ENCODE peak calls at places on chromosome 10, in seven cellular contexts. F is epithelial cell of proximal tubule, A is epithelial cell of esophagus, C is PC-3, U is testis, X is suprapubic skin, V is tibial nerve. R is an unnamed sample.

GRCh38 chr10:114957673-114958072 is 19.7 kb downstream of the TRUB1 start:
- DNase-seq in V (no peak), C (peak), F (no peak), A (peak), X (no peak), U (no peak), R (no peak)

GRCh38 chr10:30368065-30368718 is 19.1 kb upstream of the MTPAP start:
- DNase-seq in X (peak), C (no peak), F (no peak), A (peak), U (peak), V (no peak), R (no peak)

GRCh38 chr10:93947055-93947454 is 46.7 kb upstream of the PLCE1 start:
- DNase-seq in V (no peak), A (peak), C (peak), U (peak), X (no peak), F (no peak), R (no peak)

GRCh38 chr10:29239569-29240472 is 49.0 kb upstream of the LYZL1 start:
- DNase-seq in C (peak), X (no peak), A (no peak), U (peak), V (no peak), F (no peak), R (no peak)

GRCh38 chr10:20240643-20241042 is 424.4 kb downstream of the PLXDC2 start:
- DNase-seq in V (no peak), C (no peak), A (no peak), X (no peak), U (no peak), F (no peak), R (no peak)

GRCh38 chr10:96441126-96441905 is 72.4 kb downstream of the TLL2 start:
- DNase-seq in X (peak), A (no peak), V (no peak), F (no peak), C (no peak), U (no peak), R (no peak)

GRCh38 chr10:91433620-91434019 is 23.5 kb downstream of the HECTD2 start:
- DNase-seq in A (no peak), U (no peak), X (no peak), V (no peak), C (peak), F (no peak), R (no peak)

GRCh38 chr10:77179015-77179695 is 458.5 kb downstream of the KCNMA1 start:
- DNase-seq in V (peak), X (no peak), C (peak), A (peak), U (peak), F (no peak), R (no peak)

GRCh38 chr10:131452926-131453771 is 141.6 kb upstream of the TCERG1L start:
- DNase-seq in V (no peak), F (no peak), U (peak), X (peak), C (no peak), A (no peak), R (peak)

GRCh38 chr10:101961591-101962498 is 94.1 kb downstream of the ARMH3 start:
- DNase-seq in A (peak), U (peak), X (no peak), V (no peak), F (no peak), C (peak), R (no peak)

GRCh38 chr10:72308320-72308987 is 34.7 kb downstream of the DDIT4 start:
- DNase-seq in V (no peak), U (peak), A (peak), F (no peak), C (peak), X (no peak), R (no peak)

GRCh38 chr10:90857635-90858488 is at the start of gene HTR7:
- DNase-seq in U (peak), X (no peak), V (peak), C (peak), F (no peak), A (peak), R (peak)

GRCh38 chr10:72058989-72059842 is 29.1 kb downstream of the SPOCK2 start:
- DNase-seq in C (no peak), V (no peak), A (no peak), F (no peak), U (no peak), X (no peak), R (no peak)

GRCh38 chr10:10330481-10330880 is 687.2 kb upstream of the CELF2 start:
- DNase-seq in C (no peak), U (no peak), X (no peak), A (peak), V (no peak), F (no peak), R (no peak)

GRCh38 chr10:76429642-76430041 is 998.2 kb downstream of the LRMDA start:
- DNase-seq in U (no peak), A (no peak), X (no peak), C (no peak), F (no peak), V (no peak), R (no peak)

GRCh38 chr10:52115823-52116222 is 198.3 kb upstream of the DKK1 start:
- DNase-seq in F (no peak), A (peak), V (no peak), U (no peak), C (peak), X (no peak), R (no peak)

GRCh38 chr10:3803295-3803883 is 18.4 kb upstream of the KLF6 start:
- DNase-seq in F (no peak), U (no peak), V (no peak), C (peak), X (no peak), A (peak), R (no peak)

GRCh38 chr10:77355844-77356243 is 281.8 kb downstream of the KCNMA1 start:
- DNase-seq in X (no peak), V (no peak), F (no peak), C (peak), A (peak), U (no peak), R (no peak)

GRCh38 chr10:33122014-33122788 is 164.2 kb upstream of the ITGB1 start:
- DNase-seq in X (no peak), A (no peak), F (no peak), V (no peak), U (no peak), C (peak), R (no peak)

GRCh38 chr10:79027147-79028055 is 41.4 kb upstream of the ZMIZ1 start:
- DNase-seq in X (peak), A (no peak), F (no peak), V (no peak), U (no peak), C (peak), R (no peak)

GRCh38 chr10:22874189-22874854 is 53.5 kb upstream of the ARMC3 start:
- DNase-seq in V (no peak), F (no peak), A (peak), X (no peak), C (no peak), U (no peak), R (no peak)

GRCh38 chr10:43128958-43129706 is 9.1 kb upstream of the CSGALNACT2 start:
- DNase-seq in C (peak), F (peak), V (no peak), U (no peak), X (no peak), A (peak), R (peak)

GRCh38 chr10:58280982-58281752 is 12.2 kb downstream of the CISD1 start:
- DNase-seq in A (peak), V (no peak), X (no peak), F (no peak), C (no peak), U (no peak), R (no peak)

GRCh38 chr10:48943096-48943495 is 3.5 kb upstream of the LRRC18 start:
- DNase-seq in U (no peak), X (peak), A (no peak), C (no peak), F (no peak), V (no peak), R (peak)

GRCh38 chr10:50594012-50594411 is 29.7 kb downstream of the SGMS1 start:
- DNase-seq in A (peak), C (peak), U (no peak), F (no peak), X (no peak), V (no peak), R (no peak)

GRCh38 chr10:110524179-110524863 is 26.6 kb downstream of the DUSP5 start:
- DNase-seq in U (no peak), F (no peak), A (no peak), V (no peak), C (no peak), X (no peak), R (no peak)

GRCh38 chr10:102643346-102644065 is 773 bp upstream of the TRIM8 start:
- DNase-seq in C (peak), V (peak), X (peak), U (peak), F (no peak), A (peak), R (no peak)

GRCh38 chr10:67433276-67433675 is 262.7 kb downstream of the CTNNA3 start:
- DNase-seq in X (no peak), C (no peak), V (no peak), U (no peak), A (no peak), F (no peak), R (no peak)

GRCh38 chr10:72292223-72292691 is 18.5 kb downstream of the DDIT4 start:
- DNase-seq in C (peak), A (peak), V (no peak), F (no peak), U (no peak), X (no peak), R (no peak)

GRCh38 chr10:24207781-24208611 is 942 bp upstream of the KIAA1217 start:
- DNase-seq in X (no peak), A (peak), V (peak), C (peak), F (no peak), U (peak), R (no peak)

GRCh38 chr10:2351566-2351965 is 614.2 kb upstream of the ADARB2 start:
- DNase-seq in X (no peak), A (no peak), F (no peak), C (no peak), U (no peak), V (no peak), R (no peak)

DNA sequence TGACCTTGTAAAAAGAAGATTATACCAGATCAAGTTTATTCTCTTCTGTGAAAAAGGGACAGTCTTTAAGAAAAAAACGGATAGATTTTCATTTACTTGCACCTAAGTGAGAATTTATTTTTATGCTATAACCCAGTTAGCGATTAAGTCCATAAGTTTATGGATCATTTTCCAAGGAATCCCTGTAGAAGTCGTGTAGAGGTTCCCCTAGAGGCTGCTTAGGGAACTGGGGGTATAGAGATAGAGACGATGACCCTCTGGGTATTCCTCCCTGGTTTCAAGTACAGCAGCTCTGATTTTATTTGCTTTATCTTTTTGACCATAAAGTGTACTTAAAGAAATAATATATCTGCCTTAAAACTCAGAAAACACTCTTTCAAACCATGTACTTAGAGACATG is 648.4 kb upstream of the LRRTM3 start:
- DNase-seq in C (peak), A (no peak), V (no peak), U (no peak), F (no peak), X (no peak), R (no peak)
- TF ChIP-seq CTCF in C (peak), A (peak), V (no peak), U (no peak), F (peak), X (no peak), R (peak)

GRCh38 chr10:119608316-119609155 is 11.8 kb upstream of the TIAL1 start:
- DNase-seq in U (peak), X (no peak), V (peak), A (peak), C (peak), F (no peak), R (peak)
- TF ChIP-seq CTCF in U (peak), X (peak), V (peak), A (peak), C (peak), F (peak), R (peak)

GRCh38 chr10:132536964-132537712 is 449 bp upstream of the INPP5A start:
- DNase-seq in C (peak), X (peak), F (peak), U (peak), A (peak), V (peak), R (peak)
- TF ChIP-seq CTCF in C (no peak), X (no peak), F (no peak), U (peak), A (no peak), V (peak), R (peak)

DNA sequence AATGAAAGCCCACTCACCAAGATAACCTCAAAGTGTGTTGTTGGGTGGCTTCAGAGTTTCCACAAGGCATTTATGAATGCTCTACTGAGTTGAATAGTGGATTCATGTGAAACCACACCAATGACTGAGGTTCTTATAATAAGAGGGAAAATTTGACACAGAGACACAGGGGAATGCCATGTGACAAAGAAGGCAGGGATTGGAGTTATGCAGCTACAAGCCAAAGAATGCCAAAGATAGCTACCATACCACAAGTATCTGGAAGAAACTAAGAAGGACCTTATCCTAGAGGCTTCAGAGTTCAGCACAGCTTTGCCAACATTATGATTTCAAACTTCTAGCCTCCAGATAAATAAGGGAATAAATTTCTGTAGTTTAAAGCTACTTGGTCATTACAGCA is 68.0 kb upstream of the PCDH15 start:
- DNase-seq in C (no peak), V (no peak), A (no peak), X (no peak), U (no peak), F (peak), R (no peak)
- TF ChIP-seq CTCF in C (no peak), V (no peak), A (no peak), X (no peak), U (no peak), F (no peak), R (no peak)

DNA sequence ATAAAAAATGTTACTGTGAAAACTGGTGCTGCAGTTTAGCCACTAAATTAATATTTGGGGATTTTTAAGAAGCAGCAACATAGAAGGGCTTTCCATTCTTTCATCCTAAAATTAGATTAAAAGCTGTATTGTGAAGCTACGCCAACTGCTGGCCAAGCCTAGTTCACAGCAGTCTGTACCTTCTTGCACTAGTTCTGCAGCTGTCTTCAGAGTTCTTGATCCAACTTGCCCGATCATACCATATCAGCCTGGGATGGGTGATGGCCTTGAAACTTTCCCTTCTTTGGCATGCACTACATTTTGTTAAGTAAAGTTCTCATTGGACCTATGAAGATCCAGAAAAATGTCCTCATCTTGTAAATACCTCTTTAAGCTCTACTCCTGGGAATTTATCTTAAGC is 20.3 kb upstream of the PANK1 start:
- DNase-seq in U (peak), F (no peak), C (no peak), A (peak), V (no peak), X (no peak), R (no peak)
- TF ChIP-seq CTCF in U (no peak), F (no peak), C (no peak), A (peak), V (no peak), X (no peak), R (no peak)

GRCh38 chr10:74960670-74961069 is 134.3 kb downstream of the KAT6B start:
- DNase-seq in A (no peak), C (no peak), X (no peak), V (no peak), U (no peak), F (no peak), R (no peak)
- TF ChIP-seq CTCF in A (no peak), C (no peak), X (no peak), V (no peak), U (no peak), F (no peak), R (no peak)

GRCh38 chr10:80281784-80282505 is 7.5 kb downstream of the MAT1A start:
- DNase-seq in C (no peak), X (no peak), A (no peak), V (no peak), U (no peak), F (no peak), R (no peak)
- TF ChIP-seq CTCF in C (no peak), X (no peak), A (no peak), V (no peak), U (no peak), F (no peak), R (no peak)

GRCh38 chr10:82796510-82796909 is 921.5 kb downstream of the NRG3 start:
- DNase-seq in U (no peak), C (no peak), A (no peak), X (no peak), V (no peak), F (no peak), R (no peak)
- TF ChIP-seq CTCF in U (no peak), C (peak), A (peak), X (no peak), V (peak), F (peak), R (peak)

GRCh38 chr10:86036544-86036831 is 330.1 kb downstream of the GRID1 start:
- DNase-seq in A (no peak), X (peak), U (no peak), C (no peak), V (no peak), F (no peak), R (no peak)

GRCh38 chr10:86034710-86035109 is 331.9 kb downstream of the GRID1 start:
- DNase-seq in U (no peak), V (no peak), X (no peak), F (no peak), A (no peak), C (no peak), R (no peak)

GRCh38 chr10:86038371-86038770 is 328.2 kb downstream of the GRID1 start:
- DNase-seq in U (no peak), F (no peak), X (peak), C (no peak), V (no peak), A (no peak), R (no peak)

GRCh38 chr10:86035791-86036543 is 330.6 kb downstream of the GRID1 start:
- DNase-seq in F (no peak), U (no peak), A (no peak), C (no peak), V (no peak), X (peak), R (no peak)

DNA sequence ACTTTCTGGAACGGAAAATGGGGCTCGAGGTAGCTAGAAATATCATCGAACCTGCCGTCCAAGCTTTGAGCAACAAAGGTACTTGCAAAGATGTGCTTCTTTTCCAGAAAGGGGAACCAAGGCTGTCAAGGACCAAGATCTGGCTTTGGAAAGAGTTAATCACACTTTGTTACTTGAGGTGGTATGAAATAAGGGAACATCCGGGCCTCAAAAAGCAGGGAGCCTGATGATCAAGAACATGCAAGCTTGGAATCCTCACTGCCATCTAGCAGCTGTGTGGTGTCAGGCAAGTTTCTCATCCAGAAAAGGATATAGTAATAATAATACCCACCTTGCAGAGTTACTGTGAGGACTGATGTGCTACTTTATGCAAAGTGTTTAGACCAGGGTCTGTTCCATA is 329.5 kb downstream of the GRID1 start:
- DNase-seq in U (no peak), F (no peak), V (no peak), C (no peak), X (peak), A (no peak), R (no peak)
- TF ChIP-seq CTCF in U (no peak), F (no peak), V (no peak), C (no peak), X (no peak), A (no peak), R (no peak)

DNA sequence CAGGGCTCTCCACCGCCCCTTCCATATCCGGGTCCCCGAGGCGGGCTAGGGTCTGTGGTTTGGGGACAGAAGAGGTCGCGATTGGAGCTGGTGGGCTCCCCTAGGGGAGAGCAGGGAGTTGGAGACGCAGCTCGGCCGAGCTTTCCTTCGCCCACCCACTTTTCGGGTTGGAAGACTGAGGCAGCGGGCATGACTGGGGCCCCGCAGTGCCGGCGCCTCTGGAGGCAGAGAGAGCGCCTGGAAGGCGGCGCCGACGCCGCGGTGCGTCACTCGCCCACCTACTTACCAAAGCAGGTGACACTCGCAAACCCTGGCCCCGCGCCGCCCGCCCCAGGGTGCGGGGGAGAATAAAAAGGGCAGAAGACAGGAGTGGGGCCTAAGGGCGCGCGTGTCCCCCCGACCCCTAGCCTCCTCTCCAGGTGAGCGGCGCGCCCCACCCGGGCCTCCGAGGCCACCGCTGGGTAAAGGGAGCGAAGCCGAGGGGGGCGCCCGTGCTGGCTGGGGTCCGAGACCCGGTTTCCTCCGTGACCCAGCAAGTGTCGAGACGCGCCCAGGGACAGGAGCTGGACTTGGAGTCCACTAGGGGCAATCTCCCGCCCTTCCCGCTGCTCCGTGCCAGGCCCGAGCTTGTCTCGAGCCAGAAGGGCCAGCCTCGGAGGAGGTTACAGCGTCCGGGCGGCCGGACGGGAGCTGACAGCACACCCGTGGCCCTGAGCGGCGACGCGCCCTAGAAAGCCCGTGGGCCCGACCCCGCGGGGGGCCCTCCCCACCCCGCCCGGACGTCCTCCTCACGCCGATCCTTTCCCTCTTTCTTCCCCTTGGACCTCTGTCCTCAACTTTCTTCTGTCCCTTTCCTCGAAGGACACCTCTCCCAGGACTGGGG is 34.4 kb upstream of the GRID1 start:
- DNase-seq in C (peak), V (no peak), F (no peak), X (no peak), U (peak), A (peak), R (no peak)
- TF ChIP-seq CTCF in C (no peak), V (no peak), F (peak), X (no peak), U (no peak), A (no peak), R (peak)